ENCODE peak calls at places on chromosome X, in nine cellular contexts. F, Q, T, O, D, A, B, Y and N are unnamed samples.

GRCh38 chrX:19704117-19704516 is 183.3 kb downstream of the SH3KBP1 start:
- DNase-seq in F (no peak), Q (no peak), T (no peak), O (no peak), D (no peak), A (no peak), B (no peak), Y (no peak), N (no peak)

GRCh38 chrX:100804780-100805179 is 15.4 kb upstream of the CSTF2 start:
- DNase-seq in F (no peak), Q (no peak), T (peak; percentile 66), O (no peak), D (no peak), A (no peak), B (no peak), Y (no peak), N (no peak)

GRCh38 chrX:82412851-82413250 is 1095.2 kb upstream of the POU3F4 start:
- DNase-seq in F (no peak), Q (no peak), T (no peak), O (no peak), D (no peak), A (no peak), B (no peak), Y (no peak), N (no peak)

GRCh38 chrX:71618303-71618721 is at the start of gene CXCR3:
- DNase-seq in F (peak; percentile 92), Q (no peak), T (no peak), O (no peak), D (no peak), A (peak; percentile 59), B (no peak), Y (no peak), N (peak; percentile 38)

GRCh38 chrX:75784689-75785491 is at the start of gene MAGEE2:
- DNase-seq in F (no peak), Q (no peak), T (no peak), O (no peak), D (peak; percentile 14), A (no peak), B (no peak), Y (peak; percentile 27), N (no peak)

GRCh38 chrX:45714864-45715263 is 514.2 kb upstream of the DIPK2B start:
- DNase-seq in F (peak; percentile 12), Q (no peak), T (no peak), O (no peak), D (peak; percentile 22), A (no peak), B (no peak), Y (no peak), N (no peak)

GRCh38 chrX:136759968-136760367 is 20.8 kb downstream of the ARHGEF6 start:
- DNase-seq in F (peak; percentile 58), Q (no peak), T (peak; percentile 47), O (no peak), D (no peak), A (peak; percentile 44), B (no peak), Y (no peak), N (no peak)

GRCh38 chrX:85992811-85993229 is 54.5 kb downstream of the CHM start:
- DNase-seq in F (no peak), Q (no peak), T (no peak), O (no peak), D (no peak), A (no peak), B (no peak), Y (no peak), N (no peak)

GRCh38 chrX:72475952-72476668 is 96.5 kb downstream of the HDAC8 start:
- DNase-seq in F (no peak), Q (no peak), T (no peak), O (no peak), D (no peak), A (no peak), B (no peak), Y (no peak), N (no peak)

GRCh38 chrX:12975999-12976558 is 1.2 kb downstream of the TMSB4X start:
- DNase-seq in F (peak; percentile 65), Q (peak; percentile 63), T (peak; percentile 76), O (peak; percentile 57), D (peak; percentile 70), A (peak; percentile 79), B (no peak), Y (no peak), N (peak; percentile 66)

GRCh38 chrX:149453911-149454820 is 50.9 kb downstream of the IDS start:
- DNase-seq in F (no peak), Q (no peak), T (no peak), O (no peak), D (no peak), A (no peak), B (no peak), Y (no peak), N (no peak)

GRCh38 chrX:64394059-64394873 is 986 bp downstream of the MTMR8 start:
- DNase-seq in F (no peak), Q (no peak), T (no peak), O (no peak), D (no peak), A (no peak), B (no peak), Y (no peak), N (no peak)

GRCh38 chrX:119684916-119685224 is 8.1 kb downstream of the SEPTIN6 start:
- DNase-seq in F (no peak), Q (no peak), T (no peak), O (no peak), D (no peak), A (no peak), B (no peak), Y (no peak), N (no peak)

GRCh38 chrX:386239-386767 is 404 bp downstream of the PPP2R3B start:
- DNase-seq in F (peak; percentile 50), Q (no peak), T (peak; percentile 67), O (no peak), D (no peak), A (peak; percentile 57), B (no peak), Y (no peak), N (no peak)

GRCh38 chrX:124421898-124422622 is 75.7 kb downstream of the SH2D1A start:
- DNase-seq in F (no peak), Q (no peak), T (peak; percentile 55), O (no peak), D (no peak), A (no peak), B (no peak), Y (no peak), N (no peak)

GRCh38 chrX:128800138-128800537 is 723.2 kb downstream of the SMARCA1 start:
- DNase-seq in F (no peak), Q (no peak), T (no peak), O (no peak), D (no peak), A (no peak), B (no peak), Y (no peak), N (no peak)
- TF ChIP-seq CTCF in F (peak; percentile 7), Q (no peak), T (peak; percentile 75), O (no peak), D (peak; percentile 17), A (peak; percentile 54), B (no peak), Y (no peak), N (no peak)

DNA sequence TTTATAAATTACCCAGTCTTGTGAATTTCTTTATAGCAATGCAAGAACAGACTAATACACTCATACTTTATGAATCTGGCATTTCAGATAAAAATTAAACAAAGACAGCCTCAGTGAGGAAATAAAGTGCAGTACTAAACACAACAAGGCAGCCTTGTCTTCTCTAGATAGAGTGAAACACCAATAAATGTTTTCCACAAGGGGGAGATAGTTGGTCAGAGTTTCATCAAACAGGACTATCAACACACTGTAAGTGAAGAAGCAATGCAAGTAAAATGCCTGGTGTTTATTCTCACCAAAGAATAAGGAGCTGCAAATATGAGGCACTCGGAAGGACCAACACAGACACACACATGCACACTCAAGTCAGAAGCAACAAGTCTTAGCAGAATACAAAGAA is 62.8 kb downstream of the FAM9B start:
- DNase-seq in F (peak; percentile 27), Q (no peak), T (no peak), O (no peak), D (peak; percentile 67), A (peak; percentile 22), B (no peak), Y (no peak), N (no peak)
- TF ChIP-seq CTCF in F (peak; percentile 7), Q (peak; percentile 19), T (peak; percentile 74), O (peak; percentile 41), D (peak; percentile 52), A (peak; percentile 53), B (no peak), Y (no peak), N (peak; percentile 23)

DNA sequence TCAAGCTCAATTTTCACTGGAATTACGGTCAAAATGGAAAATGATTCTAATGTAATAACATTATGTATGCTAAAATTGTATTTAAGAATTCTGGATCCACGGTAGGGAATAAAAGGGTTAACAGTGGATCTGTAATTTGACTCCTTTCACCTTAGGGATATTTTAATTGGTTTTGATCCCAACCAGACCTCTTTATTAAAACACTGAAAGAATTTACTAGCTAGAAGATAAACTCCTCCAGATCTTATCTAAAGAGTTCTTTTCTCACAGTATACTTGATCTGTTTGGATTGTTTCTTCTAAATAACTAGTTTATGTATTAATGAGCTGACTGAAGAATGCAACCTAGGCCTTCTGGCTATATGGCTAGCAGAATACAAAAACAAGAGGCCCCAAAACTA is 118.4 kb downstream of the DDX53 start:
- DNase-seq in F (no peak), Q (no peak), T (no peak), O (no peak), D (no peak), A (no peak), B (no peak), Y (no peak), N (no peak)
- TF ChIP-seq CTCF in F (no peak), Q (no peak), T (no peak), O (no peak), D (no peak), A (no peak), B (no peak), Y (no peak), N (no peak)

GRCh38 chrX:94576367-94577004 is 902.5 kb downstream of the FAM133A start:
- DNase-seq in F (no peak), Q (no peak), T (no peak), O (no peak), D (no peak), A (no peak), B (no peak), Y (no peak), N (no peak)
- TF ChIP-seq CTCF in F (no peak), Q (no peak), T (peak; percentile 72), O (no peak), D (no peak), A (peak; percentile 33), B (no peak), Y (no peak), N (no peak)

DNA sequence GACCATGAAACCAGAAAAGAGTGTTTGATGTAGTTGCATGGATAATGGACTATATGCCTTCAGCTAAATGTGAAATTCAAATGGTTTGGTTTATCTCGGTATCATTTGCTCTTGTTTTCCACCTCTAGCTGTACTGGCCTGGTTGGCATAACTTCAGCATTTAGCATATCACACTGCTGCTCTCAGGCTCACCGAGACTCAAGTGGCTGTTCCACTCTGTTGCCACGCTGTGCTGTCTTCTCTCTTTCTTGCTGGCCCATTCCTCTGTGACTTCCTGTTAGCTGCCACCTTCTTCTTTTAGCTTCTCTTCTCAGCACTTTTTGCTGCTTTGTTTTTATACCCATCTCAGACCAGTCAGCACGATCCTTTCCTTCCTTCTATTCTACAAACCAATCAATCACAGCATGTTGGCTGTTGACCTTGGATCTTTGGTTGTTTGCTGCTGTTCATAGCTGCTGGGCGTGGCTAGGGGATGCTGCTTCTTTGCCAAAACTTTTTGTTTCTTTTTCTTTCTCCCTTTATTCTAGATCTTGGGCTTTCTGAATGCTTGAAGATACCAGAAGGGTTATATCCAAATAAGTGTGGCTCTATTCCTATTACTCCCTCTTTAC is 24.0 kb downstream of the INTS6L start:
- DNase-seq in F (no peak), Q (no peak), T (no peak), O (no peak), D (no peak), A (peak; percentile 41), B (no peak), Y (no peak), N (no peak)
- TF ChIP-seq CTCF in F (no peak), Q (no peak), T (no peak), O (no peak), D (no peak), A (no peak), B (no peak), Y (no peak), N (no peak)